ENCODE peak calls at places on chromosomes 12 and 14, in ten cellular contexts. T is glutamatergic neuron; H is cardiac muscle cell; D is tibial artery; Y is fibroblast of the conjunctiva; S is GM19239; Z is RWPE1; B is astrocyte; K is activated naive CD4-positive, alpha-beta T cell treated with Interleukin-2 at 50 U/mL for 16 hours; N is Caco-2. F is an unnamed sample.

GRCh38 chr14:93239869-93240677 is 33.0 kb downstream of the UBR7 start:
- DNase-seq in N (peak; percentile 46), Y (no peak), T (no peak), Z (peak; percentile 83), D (no peak), K (no peak), S (no peak), B (peak; percentile 73), H (peak; percentile 39), F (no peak)

GRCh38 chr14:77143071-77143470 is 1.5 kb upstream of the ZDHHC22 start:
- DNase-seq in B (no peak), H (no peak), Z (no peak), T (peak; percentile 77), D (no peak), S (no peak), K (no peak), N (no peak), Y (no peak), F (no peak)

GRCh38 chr14:21509432-21510143 is 1.6 kb downstream of the METTL3 start:
- DNase-seq in S (no peak), Z (no peak), K (no peak), B (no peak), T (no peak), D (no peak), N (no peak), H (no peak), Y (no peak), F (no peak)

GRCh38 chr12:49794811-49795653 is 33.2 kb downstream of the NCKAP5L start:
- DNase-seq in Y (no peak), S (no peak), B (no peak), K (no peak), H (no peak), T (no peak), Z (no peak), D (no peak), N (no peak), F (no peak)

GRCh38 chr12:59040043-59040442 is 119.7 kb upstream of the LRIG3 start:
- DNase-seq in H (no peak), B (peak; percentile 10), Z (no peak), N (no peak), K (no peak), D (no peak), T (no peak), Y (no peak), S (no peak), F (no peak)

GRCh38 chr12:10409387-10409786 is at the start of gene KLRC4:
- DNase-seq in H (peak; percentile 27), D (no peak), K (no peak), N (no peak), B (no peak), S (no peak), T (no peak), Y (peak; percentile 8), Z (no peak), F (no peak)

GRCh38 chr12:33357181-33357580 is 82.4 kb downstream of the SYT10 start:
- DNase-seq in K (no peak), N (no peak), H (no peak), B (no peak), Y (no peak), S (no peak), T (no peak), Z (no peak), D (no peak), F (no peak)

GRCh38 chr12:22626429-22626828 is 1.5 kb downstream of the ETNK1 start:
- DNase-seq in T (no peak), B (peak; percentile 44), N (no peak), Z (no peak), S (peak; percentile 6), D (no peak), Y (no peak), K (peak; percentile 32), H (peak; percentile 33), F (peak; percentile 15)

GRCh38 chr12:132559652-132560420 is 50.5 kb downstream of the LRCOL1 start:
- DNase-seq in H (peak; percentile 49), T (peak; percentile 80), B (peak; percentile 14), Y (no peak), Z (peak; percentile 81), N (peak; percentile 57), D (no peak), S (peak; percentile 81), K (peak; percentile 45), F (no peak)

GRCh38 chr14:45096218-45096617 is 12.3 kb downstream of the PRPF39 start:
- DNase-seq in K (no peak), Z (no peak), S (no peak), Y (no peak), N (no peak), D (no peak), T (no peak), H (no peak), B (no peak), F (no peak)

F was measured in adrenal gland.